ENCODE peak calls at places on chromosomes 7 and 10, in five cellular contexts. E is WERI-Rb-1, Y is right atrium auricular region, D is ovary, O is SJSA1. G is an unnamed sample. For H3K27me3 and H3K36me3, the result is how much of the 10 kb centered on the place peaks cover.

GRCh38 chr10:46787321-46787615 is 124.0 kb upstream of the PTPN20 start:
- DNase-seq in E (peak), Y (no peak), D (no peak), O (no peak), G (no peak)

GRCh38 chr7:46494026-46494425 is 573.0 kb upstream of the IGFBP3 start:
- DNase-seq in E (no peak), Y (no peak), D (no peak), O (no peak), G (no peak)

GRCh38 chr10:90372442-90372841 is 485.4 kb downstream of the HTR7 start:
- DNase-seq in E (no peak), Y (no peak), D (no peak), O (no peak), G (no peak)

GRCh38 chr10:133237241-133238065 is at the start of gene VENTX:
- DNase-seq in E (peak), Y (no peak), D (no peak), O (no peak), G (peak)

GRCh38 chr7:79528421-79528820 is 75.0 kb upstream of the MAGI2 start:
- DNase-seq in E (no peak), Y (no peak), D (no peak), O (no peak), G (no peak)

GRCh38 chr7:4241791-4242190 is 440.3 kb upstream of the FOXK1 start:
- DNase-seq in E (no peak), Y (no peak), D (no peak), O (no peak), G (peak)

GRCh38 chr10:84244651-84245270 is at the start of gene RGR:
- DNase-seq in E (peak), Y (peak), D (no peak), O (no peak), G (no peak)

GRCh38 chr10:90871279-90871760 is 454 bp upstream of the RPP30 start:
- DNase-seq in E (peak), Y (no peak), D (no peak), O (peak), G (peak)

DNA sequence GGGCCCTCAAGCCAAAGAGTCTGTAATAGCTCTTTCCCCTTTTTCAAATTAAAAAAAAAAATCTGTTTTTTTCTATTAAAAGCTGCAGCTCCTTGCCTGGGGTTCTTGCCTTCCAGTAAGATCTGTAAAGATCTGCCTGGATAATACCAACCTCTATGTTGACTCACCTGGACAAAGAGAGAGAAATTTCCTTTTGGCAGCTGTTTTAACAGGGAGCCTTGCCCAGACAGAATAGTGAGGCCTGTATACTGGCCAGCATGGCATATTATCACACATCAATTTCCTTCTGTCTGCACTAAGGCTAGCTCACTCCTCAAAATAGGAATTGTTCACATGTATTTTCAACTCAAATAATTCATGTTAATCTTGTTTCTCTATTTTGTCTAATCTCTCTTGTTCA is 104.6 kb upstream of the LRGUK start:
- DNase-seq in E (no peak), Y (no peak), D (no peak), O (no peak), G (no peak)
- H3K27me3 ChIP-seq in E (under half), Y (under half), D (under half), O (under half), G (under half)

GRCh38 chr10:123997013-123997412 is 96.4 kb downstream of the CHST15 start:
- DNase-seq in E (no peak), Y (no peak), D (no peak), O (no peak), G (peak)
- H3K4me3 ChIP-seq in E (no peak), Y (no peak), D (no peak), O (no peak), G (no peak)

GRCh38 chr7:105088456-105088855 is 74.5 kb downstream of the KMT2E start:
- DNase-seq in E (no peak), Y (no peak), D (no peak), O (no peak), G (no peak)

GRCh38 chr7:105087981-105088380 is 74.0 kb downstream of the KMT2E start:
- DNase-seq in E (no peak), Y (no peak), D (no peak), O (no peak), G (no peak)

GRCh38 chr7:105086850-105087249 is 72.8 kb downstream of the KMT2E start:
- DNase-seq in E (no peak), Y (no peak), D (no peak), O (no peak), G (no peak)

GRCh38 chr7:105084581-105084980 is 70.6 kb downstream of the KMT2E start:
- DNase-seq in E (no peak), Y (no peak), D (no peak), O (no peak), G (no peak)
- H3K36me3 ChIP-seq in E (half or more), Y (half or more), D (under half), O (half or more), G (under half)

GRCh38 chr10:100810091-100810834 is 64.9 kb downstream of the PAX2 start:
- DNase-seq in E (no peak), Y (no peak), D (no peak), O (no peak), G (no peak)

GRCh38 chr10:100812978-100813377 is 67.6 kb downstream of the PAX2 start:
- DNase-seq in E (peak), Y (no peak), D (no peak), O (no peak), G (no peak)

GRCh38 chr10:100811261-100811660 is 65.9 kb downstream of the PAX2 start:
- DNase-seq in E (no peak), Y (no peak), D (no peak), O (no peak), G (peak)

GRCh38 chr10:100810835-100811116 is 65.4 kb downstream of the PAX2 start:
- DNase-seq in E (no peak), Y (no peak), D (no peak), O (no peak), G (peak)

DNA sequence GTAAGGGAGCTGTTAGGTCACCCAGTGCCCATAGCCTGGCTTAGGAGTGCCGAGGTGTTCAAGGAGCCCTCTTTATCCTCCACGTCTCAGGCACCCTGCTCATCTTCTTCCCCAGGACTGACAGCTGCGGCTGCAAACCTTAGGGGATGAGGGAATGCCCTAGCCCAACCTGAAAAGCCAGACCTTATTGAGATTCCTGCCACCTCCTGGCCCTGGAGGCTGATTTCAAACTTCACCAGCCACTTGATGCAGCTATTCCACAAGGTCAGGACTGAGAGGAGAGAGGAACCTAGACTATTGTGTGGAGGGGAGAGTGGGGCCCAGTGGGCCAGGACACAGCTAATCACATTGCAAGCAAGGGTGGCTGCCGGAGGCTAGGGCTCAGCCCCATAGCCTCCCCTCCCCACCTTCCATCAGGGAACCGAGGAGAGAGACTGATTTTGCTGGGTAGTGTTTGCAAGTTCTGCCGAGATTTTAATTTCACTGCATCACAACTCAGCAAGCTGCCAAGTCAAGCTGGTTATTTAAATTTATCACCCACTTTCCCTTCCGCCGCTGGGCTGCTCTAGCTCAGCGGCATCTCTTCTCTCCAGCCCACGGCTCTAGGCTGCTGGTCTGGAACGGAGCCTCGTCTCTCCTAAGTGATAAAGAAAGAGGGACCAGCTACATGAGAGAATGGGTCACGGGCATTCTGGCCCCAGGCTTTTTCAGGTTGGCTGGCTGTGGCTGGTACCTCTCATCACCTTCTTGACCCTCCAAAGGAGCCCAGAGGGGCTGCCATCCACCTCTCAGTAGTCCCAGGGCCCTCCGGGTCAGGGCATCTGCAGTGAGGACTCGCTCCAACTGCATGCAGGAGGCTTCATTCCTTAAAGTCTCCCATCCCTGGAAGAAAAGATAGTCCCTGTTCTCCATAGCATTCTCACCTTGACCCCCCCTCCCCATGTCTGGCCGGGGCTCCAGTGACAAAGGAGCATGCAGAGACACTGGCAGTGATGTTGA is 66.7 kb downstream of the PAX2 start:
- DNase-seq in E (no peak), Y (no peak), D (no peak), O (no peak), G (no peak)
- H3K27me3 ChIP-seq in E (half or more), Y (under half), D (under half), O (half or more), G (under half)

GRCh38 chr10:6401066-6401465 is 179.0 kb downstream of the PRKCQ start:
- DNase-seq in E (no peak), Y (no peak), D (no peak), O (no peak), G (no peak)
- H3K4me3 ChIP-seq in E (no peak), Y (no peak), D (no peak), O (no peak), G (no peak)

GRCh38 chr10:104040862-104041789 is 44.6 kb downstream of the COL17A1 start:
- DNase-seq in E (no peak), Y (peak), D (no peak), O (no peak), G (no peak)

GRCh38 chr10:104041891-104042535 is 43.7 kb downstream of the COL17A1 start:
- DNase-seq in E (no peak), Y (peak), D (no peak), O (no peak), G (no peak)

GRCh38 chr10:104045151-104046089 is 40.3 kb downstream of the COL17A1 start:
- DNase-seq in E (peak), Y (peak), D (no peak), O (peak), G (peak)

GRCh38 chr10:104043185-104043830 is 42.4 kb downstream of the COL17A1 start:
- DNase-seq in E (no peak), Y (peak), D (no peak), O (no peak), G (no peak)

GRCh38 chr10:104043854-104044253 is 41.8 kb downstream of the COL17A1 start:
- DNase-seq in E (no peak), Y (no peak), D (no peak), O (no peak), G (no peak)
- H3K36me3 ChIP-seq in E (under half), Y (under half), D (under half), O (under half), G (under half)

DNA sequence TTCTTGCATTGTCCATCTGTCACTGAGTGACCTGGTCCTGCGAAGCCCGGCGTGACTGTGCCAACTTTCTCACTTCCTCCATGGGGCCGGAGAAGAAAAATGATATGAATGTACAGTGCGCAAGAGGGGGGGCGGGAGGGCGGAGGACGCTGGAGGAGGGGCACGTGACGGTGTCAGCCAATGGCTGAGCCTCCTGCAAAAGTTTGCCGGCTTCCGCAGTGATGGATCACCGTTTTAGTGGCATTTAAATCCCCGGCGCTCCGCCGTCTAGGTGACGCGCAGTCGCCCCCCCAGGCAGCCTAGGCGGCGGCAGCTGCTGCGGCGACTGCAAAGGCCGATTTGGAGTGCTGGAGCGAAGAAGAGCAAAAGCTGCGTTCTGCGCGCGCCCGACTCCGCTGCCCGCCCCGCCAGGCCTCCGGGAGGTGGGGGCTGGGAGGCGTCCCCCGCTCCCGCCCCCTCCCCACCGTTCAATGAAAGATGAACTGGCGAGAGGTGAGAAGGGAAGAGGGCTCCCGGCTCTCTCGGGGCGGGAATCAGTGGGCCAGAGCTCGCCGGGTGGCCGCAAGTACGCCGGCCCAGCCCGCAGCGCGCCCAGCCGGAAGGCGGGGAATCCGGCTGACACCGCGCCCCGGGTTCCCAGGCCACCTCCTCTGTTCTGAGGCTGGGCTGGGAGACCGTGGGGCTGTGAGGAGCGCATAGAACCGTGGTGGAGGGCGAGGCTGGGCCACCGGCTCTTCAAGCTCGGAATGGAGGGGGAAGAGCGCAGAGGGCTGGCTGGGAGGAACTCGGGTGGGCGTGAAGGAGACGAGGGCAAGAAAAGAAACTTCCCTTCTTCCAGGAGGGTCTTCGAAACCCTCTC is at the start of gene HOXA1:
- DNase-seq in E (peak), Y (peak), D (peak), O (peak), G (peak)
- H3K27me3 ChIP-seq in E (half or more), Y (under half), D (under half), O (under half), G (half or more)